ENCODE peak calls at places on chromosome 21, in four cellular contexts. Q is activated T-helper 1 cell treated with anti-CD3 and anti-CD28 coated beads, Interleukin-12 subunit alpha, Interleukin-12 subunit beta, Interleukin-2, Interleukin-4 antibody, amounts not matched to agents 30 ng/mL and 10 ng/mL and 1 ng/mL, durations not matched to agents 14 hours and 24 hours and 36 hours; Y is GM19239; B is breast epithelium. S is an unnamed sample.
A peak's percentile ranks its signal among the peaks of the same experiment; 100 is the strongest.

GRCh38 chr21:35905973-35906357 is 154.4 kb downstream of the SETD4 start:
- DNase-seq in B (no peak), Q (no peak), Y (no peak), S (no peak)

GRCh38 chr21:45405819-45406762 is 1.1 kb downstream of the COL18A1 start:
- DNase-seq in Y (no peak), Q (no peak), B (no peak), S (no peak)

GRCh38 chr21:15289896-15290841 is 225.4 kb upstream of the NRIP1 start:
- DNase-seq in B (no peak), Q (no peak), Y (no peak), S (no peak)

GRCh38 chr21:45977396-45977795 is 4.2 kb upstream of the COL6A1 start:
- DNase-seq in B (peak; percentile 51), Q (no peak), Y (no peak), S (no peak)

GRCh38 chr21:33587792-33588484 is 546 bp downstream of the DONSON start:
- DNase-seq in Y (peak; percentile 26), B (no peak), Q (no peak), S (no peak)

GRCh38 chr21:46064870-46065214 is 33.1 kb upstream of the COL6A2 start:
- DNase-seq in Q (no peak), B (peak; percentile 48), Y (no peak), S (no peak)

GRCh38 chr21:34131586-34131985 is 58.2 kb downstream of the MRPS6 start:
- DNase-seq in Q (no peak), B (no peak), Y (no peak), S (peak; percentile 33)

GRCh38 chr21:16040601-16041000 is 310.8 kb downstream of the USP25 start:
- DNase-seq in Q (no peak), Y (no peak), B (no peak), S (no peak)

GRCh38 chr21:15063081-15063820 is 1.5 kb downstream of the NRIP1 start:
- DNase-seq in Q (no peak), Y (no peak), B (no peak), S (no peak)

GRCh38 chr21:15210235-15210678 is 145.5 kb upstream of the NRIP1 start:
- DNase-seq in B (no peak), Q (no peak), Y (no peak), S (no peak)

GRCh38 chr21:45534591-45535331 is 7.5 kb downstream of the SLC19A1 start:
- DNase-seq in Q (no peak), B (peak; percentile 55), Y (no peak), S (no peak)

GRCh38 chr21:41369915-41370839 is 8.3 kb downstream of the MX2 start:
- DNase-seq in B (no peak), Q (peak; percentile 26), Y (peak; percentile 38), S (no peak)

GRCh38 chr21:33949516-33950424 is 34.2 kb upstream of the ATP5PO start:
- DNase-seq in Q (peak; percentile 70), Y (no peak), B (no peak), S (peak; percentile 45)

GRCh38 chr21:23394458-23394857 is 2212.8 kb downstream of the MRPL39 start:
- DNase-seq in Q (no peak), B (no peak), Y (no peak), S (no peak)

GRCh38 chr21:45826733-45827692 is 154.6 kb upstream of the COL6A1 start:
- DNase-seq in Q (no peak), B (no peak), Y (no peak), S (no peak)

GRCh38 chr21:42554251-42554937 is 40.7 kb downstream of the SLC37A1 start:
- DNase-seq in B (peak; percentile 37), Q (no peak), Y (no peak), S (no peak)

GRCh38 chr21:16323586-16323985 is 593.8 kb downstream of the USP25 start:
- DNase-seq in Q (no peak), Y (no peak), B (no peak), S (no peak)

GRCh38 chr21:37368536-37369279 is 2.1 kb downstream of the DYRK1A start:
- DNase-seq in Y (no peak), B (no peak), Q (no peak), S (no peak)

GRCh38 chr21:15164678-15165303 is 100.0 kb upstream of the NRIP1 start:
- DNase-seq in B (no peak), Q (no peak), Y (no peak), S (no peak)

GRCh38 chr21:22516230-22516629 is 1518.0 kb downstream of the NCAM2 start:
- DNase-seq in Q (no peak), B (no peak), Y (no peak), S (no peak)

GRCh38 chr21:36877741-36878140 is 88.7 kb downstream of the HLCS start:
- DNase-seq in Q (no peak), Y (no peak), B (no peak), S (no peak)

GRCh38 chr21:42060166-42060565 is 11.0 kb upstream of the UMODL1 start:
- DNase-seq in Y (no peak), Q (no peak), B (no peak), S (no peak)

GRCh38 chr21:38520511-38520910 is 22.2 kb upstream of the ERG start:
- DNase-seq in B (no peak), Y (no peak), Q (no peak), S (no peak)

GRCh38 chr21:46004168-46004861 is 22.7 kb downstream of the COL6A1 start:
- DNase-seq in Q (no peak), B (peak; percentile 43), Y (no peak), S (no peak)

GRCh38 chr21:20592482-20592881 is 405.7 kb upstream of the NCAM2 start:
- DNase-seq in Q (no peak), B (no peak), Y (no peak), S (no peak)

GRCh38 chr21:31366825-31367224 is 22.8 kb upstream of the TIAM1 start:
- DNase-seq in Y (no peak), B (no peak), Q (no peak), S (no peak)

GRCh38 chr21:39776589-39776988 is 31.6 kb downstream of the IGSF5 start:
- DNase-seq in Y (no peak), Q (no peak), B (no peak), S (no peak)

GRCh38 chr21:44529011-44529421 is 11.0 kb downstream of the KRTAP10-1 start:
- DNase-seq in Q (no peak), Y (no peak), B (peak; percentile 35), S (no peak)

GRCh38 chr21:26120833-26121232 is 49.7 kb downstream of the APP start:
- DNase-seq in B (no peak), Y (no peak), Q (no peak), S (no peak)

GRCh38 chr21:34606051-34606450 is 8.9 kb downstream of the RCAN1 start:
- DNase-seq in Y (no peak), B (no peak), Q (no peak), S (no peak)

GRCh38 chr21:26800455-26801454 is 44.5 kb downstream of the ADAMTS1 start:
- DNase-seq in Y (no peak), Q (no peak), B (no peak), S (no peak)

GRCh38 chr21:35963920-35964451 is 96.3 kb downstream of the SETD4 start:
- DNase-seq in Y (no peak), Q (no peak), B (no peak), S (no peak)

GRCh38 chr21:45919593-45919992 is 62.0 kb upstream of the COL6A1 start:
- DNase-seq in Q (no peak), B (no peak), Y (no peak), S (no peak)

GRCh38 chr21:27024316-27024715 is 57.4 kb upstream of the ADAMTS5 start:
- DNase-seq in Q (no peak), B (no peak), Y (no peak), S (no peak)

GRCh38 chr21:45468051-45468970 is 63.3 kb downstream of the COL18A1 start:
- DNase-seq in Y (no peak), Q (no peak), B (no peak), S (no peak)

GRCh38 chr21:14073615-14074014 is 137.1 kb downstream of the LIPI start:
- DNase-seq in B (no peak), Q (no peak), Y (no peak), S (no peak)

GRCh38 chr21:45456014-45456835 is 51.3 kb downstream of the COL18A1 start:
- DNase-seq in Y (no peak), Q (no peak), B (no peak), S (no peak)

GRCh38 chr21:33642896-33643657 is 776 bp downstream of the ITSN1 start:
- DNase-seq in B (no peak), Y (no peak), Q (peak; percentile 3), S (peak; percentile 58)

GRCh38 chr21:37455504-37455911 is 88.9 kb downstream of the DYRK1A start:
- DNase-seq in Q (no peak), Y (no peak), B (no peak), S (no peak)

GRCh38 chr21:43827015-43827611 is 37.7 kb downstream of the RRP1 start:
- DNase-seq in B (no peak), Q (no peak), Y (no peak), S (no peak)

S was measured in stimulated activated effector memory CD8-positive, alpha-beta T cell treated with anti-CD3 and anti-CD28 coated beads, Interleukin-12 subunit alpha, Interleukin-12 subunit beta, amount 100 ng/mL, for 72 hours.